ENCODE peak calls at places on chromosome 9, in ten cellular contexts. One of them, this sample, is unnamed.

GRCh38 chr9:117737721-117738226 is 33.6 kb downstream of the TLR4 start:
- DNase-seq in HS-5: no peak
- DNase-seq in central memory CD8-positive, alpha-beta T cell: no peak
- DNase-seq in HT-29: no peak
- DNase-seq in RWPE1: no peak
- DNase-seq in NCI-H2227 treated with DMSO at 0.1 percent for 48 hours: no peak
- DNase-seq in pancreas: no peak
- DNase-seq in NCI-H460: no peak
- DNase-seq in AG08396: no peak
- DNase-seq in cerebellar cortex: peak; percentile 78
- DNase-seq in this sample: no peak

GRCh38 chr9:112348257-112348992 is 15.0 kb upstream of the PTBP3 start:
- DNase-seq in AG08396: peak; percentile 63
- DNase-seq in HS-5: no peak
- DNase-seq in NCI-H460: peak; percentile 79
- DNase-seq in pancreas: peak; percentile 79
- DNase-seq in NCI-H2227 treated with DMSO at 0.1 percent for 48 hours: peak; percentile 88
- DNase-seq in cerebellar cortex: peak; percentile 71
- DNase-seq in central memory CD8-positive, alpha-beta T cell: peak; percentile 20
- DNase-seq in RWPE1: no peak
- DNase-seq in HT-29: peak; percentile 94
- DNase-seq in this sample: peak; percentile 27

GRCh38 chr9:14372437-14373318 is 58.7 kb upstream of the NFIB start:
- DNase-seq in AG08396: peak; percentile 43
- DNase-seq in HT-29: peak; percentile 71
- DNase-seq in central memory CD8-positive, alpha-beta T cell: no peak
- DNase-seq in pancreas: no peak
- DNase-seq in cerebellar cortex: no peak
- DNase-seq in HS-5: peak; percentile 67
- DNase-seq in RWPE1: peak; percentile 87
- DNase-seq in NCI-H460: peak; percentile 48
- DNase-seq in NCI-H2227 treated with DMSO at 0.1 percent for 48 hours: peak; percentile 27
- DNase-seq in this sample: peak; percentile 56

GRCh38 chr9:33959725-33960124 is 89.0 kb downstream of the UBAP2 start:
- DNase-seq in NCI-H2227 treated with DMSO at 0.1 percent for 48 hours: no peak
- DNase-seq in AG08396: no peak
- DNase-seq in RWPE1: no peak
- DNase-seq in pancreas: no peak
- DNase-seq in cerebellar cortex: no peak
- DNase-seq in HT-29: no peak
- DNase-seq in NCI-H460: no peak
- DNase-seq in HS-5: no peak
- DNase-seq in central memory CD8-positive, alpha-beta T cell: no peak
- DNase-seq in this sample: no peak

GRCh38 chr9:2159521-2160417 is 144.6 kb downstream of the SMARCA2 start:
- DNase-seq in RWPE1: no peak
- DNase-seq in NCI-H2227 treated with DMSO at 0.1 percent for 48 hours: peak; percentile 56
- DNase-seq in pancreas: no peak
- DNase-seq in HT-29: no peak
- DNase-seq in HS-5: no peak
- DNase-seq in cerebellar cortex: peak; percentile 77
- DNase-seq in NCI-H460: no peak
- DNase-seq in central memory CD8-positive, alpha-beta T cell: no peak
- DNase-seq in AG08396: no peak
- DNase-seq in this sample: no peak

GRCh38 chr9:136678034-136678433 is 9.2 kb downstream of the AGPAT2 start:
- DNase-seq in NCI-H460: no peak
- DNase-seq in AG08396: no peak
- DNase-seq in NCI-H2227 treated with DMSO at 0.1 percent for 48 hours: no peak
- DNase-seq in RWPE1: no peak
- DNase-seq in pancreas: no peak
- DNase-seq in cerebellar cortex: no peak
- DNase-seq in HT-29: no peak
- DNase-seq in HS-5: no peak
- DNase-seq in central memory CD8-positive, alpha-beta T cell: no peak
- DNase-seq in this sample: no peak

GRCh38 chr9:101326501-101326900 is 58.3 kb downstream of the BAAT start:
- DNase-seq in NCI-H460: no peak
- DNase-seq in cerebellar cortex: no peak
- DNase-seq in RWPE1: no peak
- DNase-seq in HS-5: no peak
- DNase-seq in pancreas: peak; percentile 35
- DNase-seq in NCI-H2227 treated with DMSO at 0.1 percent for 48 hours: no peak
- DNase-seq in AG08396: no peak
- DNase-seq in central memory CD8-positive, alpha-beta T cell: no peak
- DNase-seq in HT-29: peak; percentile 41
- DNase-seq in this sample: no peak

GRCh38 chr9:100589582-100589981 is 11.7 kb downstream of the CAVIN4 start:
- DNase-seq in NCI-H460: no peak
- DNase-seq in NCI-H2227 treated with DMSO at 0.1 percent for 48 hours: peak; percentile 17
- DNase-seq in RWPE1: no peak
- DNase-seq in central memory CD8-positive, alpha-beta T cell: no peak
- DNase-seq in AG08396: no peak
- DNase-seq in HS-5: no peak
- DNase-seq in HT-29: no peak
- DNase-seq in cerebellar cortex: no peak
- DNase-seq in pancreas: no peak
- DNase-seq in this sample: no peak

GRCh38 chr9:84772511-84772910 is 103.0 kb downstream of the NTRK2 start:
- DNase-seq in NCI-H460: no peak
- DNase-seq in HT-29: no peak
- DNase-seq in pancreas: no peak
- DNase-seq in HS-5: no peak
- DNase-seq in RWPE1: peak; percentile 23
- DNase-seq in central memory CD8-positive, alpha-beta T cell: no peak
- DNase-seq in NCI-H2227 treated with DMSO at 0.1 percent for 48 hours: no peak
- DNase-seq in AG08396: no peak
- DNase-seq in cerebellar cortex: no peak
- DNase-seq in this sample: no peak

GRCh38 chr9:89890326-89890980 is 285.6 kb downstream of the GADD45G start:
- DNase-seq in NCI-H2227 treated with DMSO at 0.1 percent for 48 hours: no peak
- DNase-seq in central memory CD8-positive, alpha-beta T cell: no peak
- DNase-seq in pancreas: no peak
- DNase-seq in HT-29: no peak
- DNase-seq in HS-5: no peak
- DNase-seq in AG08396: no peak
- DNase-seq in cerebellar cortex: no peak
- DNase-seq in RWPE1: no peak
- DNase-seq in NCI-H460: no peak
- DNase-seq in this sample: no peak

GRCh38 chr9:21110708-21111576 is 30.7 kb downstream of the IFNW1 start:
- DNase-seq in RWPE1: peak; percentile 57
- DNase-seq in HS-5: peak; percentile 53
- DNase-seq in AG08396: peak; percentile 59
- DNase-seq in NCI-H460: peak; percentile 69
- DNase-seq in pancreas: no peak
- DNase-seq in cerebellar cortex: peak; percentile 83
- DNase-seq in central memory CD8-positive, alpha-beta T cell: no peak
- DNase-seq in NCI-H2227 treated with DMSO at 0.1 percent for 48 hours: peak; percentile 69
- DNase-seq in HT-29: peak; percentile 84
- DNase-seq in this sample: peak; percentile 33

GRCh38 chr9:134597041-134597913 is 44.3 kb upstream of the COL5A1 start:
- DNase-seq in pancreas: no peak
- DNase-seq in cerebellar cortex: no peak
- DNase-seq in RWPE1: no peak
- DNase-seq in NCI-H2227 treated with DMSO at 0.1 percent for 48 hours: no peak
- DNase-seq in AG08396: no peak
- DNase-seq in HT-29: no peak
- DNase-seq in HS-5: no peak
- DNase-seq in central memory CD8-positive, alpha-beta T cell: peak; percentile 8
- DNase-seq in NCI-H460: no peak
- DNase-seq in this sample: no peak

GRCh38 chr9:105150991-105151685 is 93.3 kb upstream of the SLC44A1 start:
- DNase-seq in NCI-H460: no peak
- DNase-seq in RWPE1: peak; percentile 68
- DNase-seq in NCI-H2227 treated with DMSO at 0.1 percent for 48 hours: no peak
- DNase-seq in HS-5: no peak
- DNase-seq in HT-29: no peak
- DNase-seq in AG08396: no peak
- DNase-seq in pancreas: no peak
- DNase-seq in cerebellar cortex: no peak
- DNase-seq in central memory CD8-positive, alpha-beta T cell: no peak
- DNase-seq in this sample: no peak

GRCh38 chr9:33942471-33943083 is 106.1 kb downstream of the UBAP2 start:
- DNase-seq in AG08396: peak; percentile 52
- DNase-seq in HT-29: no peak
- DNase-seq in NCI-H2227 treated with DMSO at 0.1 percent for 48 hours: no peak
- DNase-seq in NCI-H460: peak; percentile 46
- DNase-seq in pancreas: no peak
- DNase-seq in central memory CD8-positive, alpha-beta T cell: no peak
- DNase-seq in HS-5: peak; percentile 70
- DNase-seq in cerebellar cortex: no peak
- DNase-seq in RWPE1: peak; percentile 40
- DNase-seq in this sample: peak; percentile 56

GRCh38 chr9:96141666-96142065 is 160.3 kb downstream of the HSD17B3 start:
- DNase-seq in HT-29: no peak
- DNase-seq in cerebellar cortex: no peak
- DNase-seq in NCI-H2227 treated with DMSO at 0.1 percent for 48 hours: no peak
- DNase-seq in AG08396: peak; percentile 28
- DNase-seq in RWPE1: no peak
- DNase-seq in pancreas: no peak
- DNase-seq in HS-5: no peak
- DNase-seq in NCI-H460: no peak
- DNase-seq in central memory CD8-positive, alpha-beta T cell: no peak
- DNase-seq in this sample: no peak

GRCh38 chr9:127742435-127743088 is 7.5 kb upstream of the TOR2A start:
- DNase-seq in RWPE1: peak; percentile 71
- DNase-seq in AG08396: peak; percentile 87
- DNase-seq in NCI-H460: peak; percentile 70
- DNase-seq in NCI-H2227 treated with DMSO at 0.1 percent for 48 hours: no peak
- DNase-seq in cerebellar cortex: peak; percentile 90
- DNase-seq in HT-29: no peak
- DNase-seq in HS-5: peak; percentile 30
- DNase-seq in central memory CD8-positive, alpha-beta T cell: no peak
- DNase-seq in pancreas: peak; percentile 59
- DNase-seq in this sample: no peak

This sample was measured in amniotic stem cell.